ENCODE peak calls at places on chromosomes 5 and 9, in five cellular contexts. T is K562, E is upper lobe of left lung, G is GM12878, D is HepG2. M is an unnamed sample.

GRCh38 chr5:78650562-78650930 is 2.0 kb upstream of the LHFPL2 start:
- ATAC-seq in E (no peak), T (no peak), D (no peak), G (no peak), M (no peak)

GRCh38 chr9:89426389-89426961 is 71.4 kb downstream of the SEMA4D start:
- ATAC-seq in E (no peak), G (peak; percentile 80), T (no peak), D (no peak), M (no peak)

GRCh38 chr5:61964199-61964598 is 341.8 kb upstream of the KIF2A start:
- ATAC-seq in D (no peak), E (peak; percentile 70), T (no peak), G (no peak), M (no peak)

GRCh38 chr9:93052791-93053540 is 5.5 kb upstream of the SUSD3 start:
- ATAC-seq in G (no peak), E (no peak), D (no peak), T (no peak), M (no peak)

GRCh38 chr5:148653271-148653839 is 972 bp downstream of the HTR4 start:
- ATAC-seq in E (no peak), T (no peak), D (no peak), G (no peak), M (peak; percentile 31)

GRCh38 chr9:117704024-117704575 is at the start of gene TLR4:
- ATAC-seq in G (peak; percentile 99), E (peak; percentile 92), T (no peak), D (no peak), M (peak; percentile 82)

GRCh38 chr9:13160051-13160450 is 119.4 kb downstream of the MPDZ start:
- ATAC-seq in G (no peak), E (no peak), T (no peak), D (no peak), M (no peak)

GRCh38 chr9:36142510-36143161 is 6.1 kb downstream of the GLIPR2 start:
- ATAC-seq in T (peak; percentile 84), D (peak; percentile 20), E (peak; percentile 54), G (peak; percentile 47), M (peak; percentile 63)

GRCh38 chr5:122493091-122493775 is 181.2 kb downstream of the SNCAIP start:
- ATAC-seq in E (peak; percentile 27), D (no peak), T (no peak), G (no peak), M (no peak)

GRCh38 chr9:114850871-114851270 is 45.0 kb upstream of the TNFSF15 start:
- ATAC-seq in T (no peak), D (no peak), E (no peak), G (no peak), M (no peak)

GRCh38 chr5:107215581-107215980 is 455.2 kb downstream of the EFNA5 start:
- ATAC-seq in E (no peak), T (no peak), G (no peak), D (no peak), M (no peak)

GRCh38 chr5:107216587-107216986 is 454.1 kb downstream of the EFNA5 start:
- ATAC-seq in E (no peak), T (no peak), D (no peak), G (no peak), M (no peak)

GRCh38 chr5:107219993-107220392 is 450.7 kb downstream of the EFNA5 start:
- ATAC-seq in E (no peak), T (no peak), G (no peak), D (no peak), M (no peak)

GRCh38 chr5:107218457-107219193 is 452.1 kb downstream of the EFNA5 start:
- ATAC-seq in T (no peak), G (no peak), D (no peak), E (no peak), M (no peak)

GRCh38 chr5:107217721-107218130 is 453.0 kb downstream of the EFNA5 start:
- ATAC-seq in G (no peak), E (peak; percentile 72), T (no peak), D (no peak), M (peak; percentile 94)
- TF ChIP-seq EP300 in G (no peak), E (peak; percentile 93), T (no peak), D (no peak), M (no peak)

GRCh38 chr9:76452839-76453238 is 6.1 kb upstream of the GCNT1 start:
- ATAC-seq in G (no peak), T (no peak), E (no peak), D (no peak), M (no peak)

GRCh38 chr9:76458903-76459690 is at the start of gene GCNT1:
- ATAC-seq in E (peak; percentile 97), T (peak; percentile 100), D (peak; percentile 90), G (peak; percentile 95), M (peak; percentile 91)

GRCh38 chr9:76453785-76454184 is 5.2 kb upstream of the GCNT1 start:
- ATAC-seq in D (no peak), T (no peak), E (peak; percentile 29), G (no peak), M (peak; percentile 16)

GRCh38 chr9:76459691-76460635 is 981 bp downstream of the GCNT1 start:
- ATAC-seq in D (peak; percentile 61), G (no peak), T (no peak), E (peak; percentile 70), M (peak; percentile 36)

GRCh38 chr9:76456202-76456926 is 2.6 kb upstream of the GCNT1 start:
- ATAC-seq in E (no peak), T (peak; percentile 76), D (peak; percentile 88), G (peak; percentile 21), M (no peak)
- TF ChIP-seq POLR2AphosphoS5 in E (no peak), T (peak; percentile 62), D (no peak), G (no peak), M (no peak)

DNA sequence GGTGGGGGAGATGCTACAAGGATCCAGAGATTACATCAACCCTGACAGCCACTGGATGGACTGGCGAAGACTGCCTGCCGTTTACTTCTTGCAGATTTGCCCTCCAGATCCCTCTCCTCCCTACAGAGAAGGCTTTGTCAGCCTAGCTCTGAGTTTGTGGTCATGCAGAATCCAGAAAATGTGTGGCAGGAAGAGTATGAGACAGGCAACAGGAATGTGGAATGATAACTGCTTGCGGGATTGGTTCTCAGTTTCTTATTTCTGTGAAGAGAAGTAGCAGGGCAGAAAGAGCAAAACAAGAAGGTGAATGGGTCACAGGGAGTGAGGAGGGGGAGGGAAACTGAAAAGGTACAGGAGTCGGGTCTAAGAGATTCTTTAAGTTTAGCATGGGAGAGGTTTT is 129.6 kb downstream of the TLE1 start:
- ATAC-seq in T (no peak), D (peak; percentile 18), E (peak; percentile 45), G (no peak), M (no peak)
- TF ChIP-seq EP300 in T (no peak), D (no peak), E (no peak), G (no peak), M (no peak)

GRCh38 chr9:108142504-108143201 is 653.1 kb upstream of the KLF4 start:
- ATAC-seq in E (peak; percentile 94), D (peak; percentile 25), T (peak; percentile 25), G (no peak), M (peak; percentile 99)
- TF ChIP-seq POLR2AphosphoS5 in E (peak; percentile 89), D (no peak), T (no peak), G (no peak), M (peak; percentile 99)